ENCODE peak calls at places on chromosomes 7 and 10, in seven cellular contexts. Z is neural crest cell, D is fibroblast of mammary gland, G is mesothelial cell of epicardium, N is astrocyte of the cerebellum, B is K562, I is GM13976. Y is an unnamed sample.

GRCh38 chr10:71368639-71369038 is 28.1 kb upstream of the CDH23 start:
- DNase-seq in G (no peak), I (no peak), D (no peak), B (no peak), Z (no peak), N (no peak), Y (no peak)

GRCh38 chr7:13920053-13920697 is 69.3 kb downstream of the ETV1 start:
- DNase-seq in G (peak), N (peak), I (no peak), D (peak), B (peak), Z (peak), Y (no peak)

GRCh38 chr10:29749150-29749549 is 114.4 kb upstream of the SVIL start:
- DNase-seq in G (no peak), N (no peak), D (peak), I (no peak), Z (no peak), B (no peak), Y (no peak)

GRCh38 chr10:33036670-33037069 is 78.6 kb upstream of the ITGB1 start:
- DNase-seq in B (no peak), G (no peak), I (no peak), Z (no peak), N (no peak), D (no peak), Y (no peak)

GRCh38 chr7:30738026-30738915 is 13.7 kb upstream of the INMT start:
- DNase-seq in D (no peak), I (no peak), B (no peak), Z (no peak), G (no peak), N (no peak), Y (no peak)

GRCh38 chr7:108089381-108089780 is 40.8 kb downstream of the LAMB4 start:
- DNase-seq in G (no peak), D (no peak), B (peak), I (no peak), N (no peak), Z (no peak), Y (no peak)

GRCh38 chr10:12947741-12948140 is 53.8 kb downstream of the CCDC3 start:
- DNase-seq in D (no peak), B (no peak), G (no peak), I (no peak), Z (no peak), N (no peak), Y (no peak)

GRCh38 chr7:139562972-139563565 is 39.6 kb downstream of the CLEC2L start:
- DNase-seq in N (no peak), B (no peak), D (no peak), I (no peak), G (no peak), Z (no peak), Y (no peak)

GRCh38 chr10:83769421-83769820 is 369.9 kb upstream of the GHITM start:
- DNase-seq in D (no peak), G (no peak), Z (no peak), I (no peak), B (no peak), N (no peak), Y (no peak)

GRCh38 chr10:46541017-46541661 is 15.3 kb downstream of the GPRIN2 start:
- DNase-seq in B (peak), Z (peak), N (no peak), D (no peak), G (peak), I (peak), Y (peak)

GRCh38 chr7:96953676-96954513 is 51.5 kb upstream of the DLX6 start:
- DNase-seq in G (no peak), D (peak), Z (no peak), N (no peak), B (no peak), I (no peak), Y (no peak)

GRCh38 chr10:91567815-91568214 is 65.1 kb downstream of the PPP1R3C start:
- DNase-seq in N (no peak), B (no peak), G (no peak), D (peak), I (no peak), Z (no peak), Y (no peak)

GRCh38 chr10:59709472-59710125 is at the start of gene SLC16A9:
- DNase-seq in G (peak), Z (peak), D (peak), I (peak), B (peak), N (peak), Y (peak)

GRCh38 chr7:151755131-151755787 is 121.7 kb downstream of the PRKAG2 start:
- DNase-seq in B (no peak), N (no peak), Z (no peak), D (peak), I (no peak), G (no peak), Y (no peak)

GRCh38 chr10:71243756-71244637 is 31.6 kb downstream of the UNC5B start:
- DNase-seq in I (no peak), D (peak), G (no peak), N (no peak), B (no peak), Z (no peak), Y (no peak)

GRCh38 chr10:33260403-33261239 is 73.8 kb downstream of the NRP1 start:
- DNase-seq in N (no peak), B (no peak), D (no peak), G (no peak), I (no peak), Z (no peak), Y (no peak)

GRCh38 chr7:137717811-137718271 is 128.9 kb downstream of the DGKI start:
- DNase-seq in Z (no peak), D (peak), N (peak), I (peak), B (no peak), G (no peak), Y (no peak)

DNA sequence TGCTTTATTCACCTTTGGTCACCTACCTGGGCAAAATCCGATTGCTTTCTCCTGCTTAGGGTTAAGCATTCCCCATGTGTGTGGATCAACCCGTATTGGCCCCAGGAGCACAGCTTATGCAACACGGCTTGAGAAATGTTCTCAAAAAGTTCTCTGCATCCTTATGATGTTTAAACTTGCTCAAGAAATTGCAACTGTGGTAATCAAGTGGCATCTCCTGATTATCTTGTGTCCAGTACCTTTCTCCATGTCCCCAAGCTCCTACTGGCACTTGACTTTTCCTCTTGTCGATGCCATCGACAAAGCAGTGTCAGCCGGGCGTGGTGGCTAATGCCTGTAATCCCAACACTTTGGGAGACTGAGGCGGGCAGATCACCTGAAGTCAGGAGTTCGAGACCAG is 4.7 kb upstream of the PKD2L1 start:
- DNase-seq in B (no peak), G (no peak), Z (no peak), N (no peak), D (peak), I (no peak), Y (no peak)
- TF ChIP-seq CTCF in B (no peak), G (no peak), Z (no peak), N (no peak), D (no peak), I (no peak), Y (no peak)

DNA sequence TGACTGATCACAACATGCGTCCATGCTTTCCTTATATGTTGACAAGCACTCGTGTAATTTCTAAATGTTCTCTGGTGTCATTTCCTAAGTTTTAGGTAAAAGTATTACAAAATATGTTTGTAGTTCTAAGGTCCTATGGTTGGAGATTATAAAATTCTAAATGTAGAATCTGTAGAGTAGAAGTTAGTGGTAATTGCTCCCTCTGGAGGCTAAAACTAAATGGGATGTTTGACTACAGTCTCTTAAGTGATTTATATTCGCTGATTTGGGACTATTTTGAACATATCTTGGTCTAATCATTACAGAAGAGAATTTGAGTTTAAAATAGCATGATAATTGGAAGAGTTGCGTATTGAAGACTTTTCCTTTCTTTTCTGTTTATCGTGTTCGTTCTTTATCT is 74.1 kb downstream of the ZMYND11 start:
- DNase-seq in Z (no peak), D (peak), N (no peak), I (no peak), B (no peak), G (no peak), Y (no peak)
- TF ChIP-seq CTCF in Z (no peak), D (peak), N (no peak), I (no peak), B (no peak), G (peak), Y (no peak)

DNA sequence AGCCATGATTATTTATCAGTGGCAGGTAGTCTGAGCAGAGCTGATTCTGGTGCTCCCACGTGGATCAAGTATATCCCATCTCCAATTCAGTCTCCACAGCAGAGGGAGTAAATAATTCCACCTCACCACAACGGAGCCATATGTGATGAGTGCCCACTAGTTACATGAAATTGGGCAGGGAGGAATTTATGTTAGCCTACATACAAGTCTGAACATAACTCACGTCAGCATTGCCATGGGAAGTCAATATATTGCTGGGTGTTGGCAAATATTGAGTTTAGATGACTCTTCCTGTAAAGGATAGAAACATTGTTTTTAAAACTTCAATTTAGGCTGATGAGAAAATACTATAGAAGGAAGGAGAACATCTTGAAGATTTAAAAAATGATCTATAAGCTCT is 269.0 kb upstream of the BMPER start:
- DNase-seq in Z (no peak), D (no peak), B (no peak), N (no peak), I (no peak), G (no peak), Y (no peak)
- TF ChIP-seq CTCF in Z (no peak), D (no peak), B (no peak), N (no peak), I (no peak), G (no peak), Y (no peak)

GRCh38 chr7:135712182-135712782 is 15.7 kb downstream of the SLC13A4 start:
- DNase-seq in D (no peak), I (no peak), B (no peak), G (no peak), N (no peak), Z (no peak), Y (no peak)
- TF ChIP-seq CTCF in D (no peak), I (no peak), B (no peak), G (no peak), N (peak), Z (no peak), Y (no peak)

Y was measured in activated B cell treated with CpG ODN at 0.5 μM for 24 hours.